ENCODE peak calls at places on chromosomes 5 and 9, in seven cellular contexts. L is NCI-H748 treated with DMSO at 0.1 percent for 48 hours; I is MV-4-11; Z is mesenchymal stem cell; W is activated CD8-positive, alpha-beta memory T cell treated with anti-CD3 and anti-CD28 coated beads for 24 hours; F is NCI-H187 treated with DMSO at 0.1 percent for 48 hours; T is posterior vena cava. N is an unnamed sample.

GRCh38 chr9:135440620-135441019 is 39.0 kb upstream of the PPP1R26 start:
- DNase-seq in L (no peak), I (no peak), Z (no peak), W (no peak), F (no peak), T (peak; percentile 41), N (no peak)

GRCh38 chr5:141223112-141223783 is at the start of gene PCDHB14:
- DNase-seq in L (peak; percentile 82), I (peak; percentile 46), Z (peak; percentile 23), W (no peak), F (no peak), T (no peak), N (peak; percentile 6)

GRCh38 chr5:175778951-175779475 is 92.4 kb upstream of the CPLX2 start:
- DNase-seq in L (peak; percentile 34), I (no peak), Z (no peak), W (no peak), F (no peak), T (no peak), N (no peak)

GRCh38 chr5:109901628-109901981 is 211.9 kb downstream of the MAN2A1 start:
- DNase-seq in L (no peak), I (no peak), Z (no peak), W (no peak), F (no peak), T (no peak), N (no peak)

GRCh38 chr5:75756991-75757390 is 39.8 kb upstream of the POC5 start:
- DNase-seq in L (no peak), I (no peak), Z (no peak), W (no peak), F (no peak), T (no peak), N (no peak)

GRCh38 chr9:137988051-137988450 is 110.5 kb downstream of the CACNA1B start:
- DNase-seq in L (no peak), I (no peak), Z (no peak), W (no peak), F (no peak), T (no peak), N (no peak)

GRCh38 chr9:78103971-78104433 is 72.4 kb upstream of the GNAQ start:
- DNase-seq in L (no peak), I (peak; percentile 100), Z (no peak), W (no peak), F (no peak), T (no peak), N (peak; percentile 75)

GRCh38 chr5:97846646-97847045 is 663.6 kb upstream of the RIOK2 start:
- DNase-seq in L (no peak), I (peak; percentile 78), Z (peak; percentile 19), W (no peak), F (no peak), T (no peak), N (no peak)

GRCh38 chr5:82364497-82364896 is 86.3 kb upstream of the RPS23 start:
- DNase-seq in L (peak; percentile 50), I (peak; percentile 41), Z (peak; percentile 67), W (no peak), F (no peak), T (no peak), N (peak; percentile 30)

GRCh38 chr5:142122116-142122515 is 13.5 kb downstream of the NDFIP1 start:
- DNase-seq in L (no peak), I (no peak), Z (no peak), W (no peak), F (no peak), T (no peak), N (no peak)

GRCh38 chr5:104751969-104752368 is 1189.4 kb upstream of the NUDT12 start:
- DNase-seq in L (no peak), I (no peak), Z (no peak), W (no peak), F (no peak), T (no peak), N (no peak)

GRCh38 chr9:3735251-3735650 is 209.4 kb upstream of the RFX3 start:
- DNase-seq in L (no peak), I (no peak), Z (no peak), W (no peak), F (no peak), T (no peak), N (no peak)

GRCh38 chr9:1916676-1917075 is 98.5 kb upstream of the SMARCA2 start:
- DNase-seq in L (no peak), I (peak; percentile 67), Z (no peak), W (no peak), F (no peak), T (no peak), N (no peak)

GRCh38 chr9:95645992-95646391 is 129.2 kb upstream of the PTCH1 start:
- DNase-seq in L (no peak), I (no peak), Z (no peak), W (no peak), F (no peak), T (no peak), N (no peak)

GRCh38 chr9:127950513-127951210 is 13.0 kb upstream of the DPM2 start:
- DNase-seq in L (no peak), I (no peak), Z (no peak), W (no peak), F (no peak), T (no peak), N (no peak)

GRCh38 chr9:28808042-28808441 is 1234.8 kb upstream of the C9orf72 start:
- DNase-seq in L (no peak), I (peak; percentile 65), Z (peak; percentile 87), W (no peak), F (no peak), T (no peak), N (no peak)

GRCh38 chr5:123422433-123423277 is 548 bp downstream of the CEP120 start:
- DNase-seq in L (peak; percentile 33), I (peak; percentile 3), Z (peak; percentile 46), W (peak; percentile 60), F (peak; percentile 1), T (no peak), N (no peak)

GRCh38 chr5:132759114-132760042 is 12.2 kb downstream of the CCNI2 start:
- DNase-seq in L (no peak), I (no peak), Z (no peak), W (peak; percentile 52), F (no peak), T (no peak), N (no peak)

GRCh38 chr5:135055385-135055784 is 21.4 kb upstream of the PITX1 start:
- DNase-seq in L (no peak), I (no peak), Z (no peak), W (no peak), F (no peak), T (no peak), N (no peak)

GRCh38 chr5:41921166-41921565 is 3.9 kb upstream of the FBXO4 start:
- DNase-seq in L (no peak), I (peak; percentile 70), Z (no peak), W (no peak), F (no peak), T (no peak), N (no peak)

GRCh38 chr5:167816354-167816753 is 475.1 kb upstream of the WWC1 start:
- DNase-seq in L (no peak), I (peak; percentile 78), Z (peak; percentile 38), W (no peak), F (no peak), T (no peak), N (no peak)

GRCh38 chr9:38682713-38683112 is 37.2 kb downstream of the FAM240B start:
- DNase-seq in L (no peak), I (no peak), Z (peak; percentile 96), W (no peak), F (no peak), T (no peak), N (no peak)